ENCODE peak calls at places on chromosomes 13 and 19, in ten cellular contexts. A is heart right ventricle; G is SIG-M5; I is CD8-positive, alpha-beta T cell; U is aorta; K is AG04450; C is stimulated activated naive B cell treated with anti-CD40 and anti-IgM and Interleukin-4, amounts not matched to agents 10 μg/mL and 1 μg/mL and 100 μg/mL, for 72 hours; D is stimulated activated CD8-positive, alpha-beta memory T cell treated with anti-CD3 and anti-CD28 coated beads, Interleukin-12 subunit alpha, Interleukin-12 subunit beta, amount 100 ng/mL, for 4 hours; P is Karpas-422; N is hypothalamus. E is an unnamed sample.

GRCh38 chr13:113861433-113862030 is 2.3 kb downstream of the GAS6 start:
- DNase-seq in G (no peak), C (no peak), U (no peak), P (no peak), K (no peak), A (no peak), N (no peak), I (no peak), D (no peak), E (no peak)

GRCh38 chr19:15248106-15248505 is 15.9 kb upstream of the EPHX3 start:
- DNase-seq in C (no peak), K (no peak), N (no peak), A (no peak), D (no peak), G (no peak), I (no peak), P (no peak), U (peak; percentile 76), E (no peak)

GRCh38 chr13:53170910-53171309 is 142.3 kb downstream of the OLFM4 start:
- DNase-seq in C (no peak), I (no peak), G (no peak), K (no peak), U (no peak), N (no peak), P (no peak), A (no peak), D (no peak), E (no peak)

GRCh38 chr13:43185206-43185605 is 161.8 kb downstream of the DNAJC15 start:
- DNase-seq in U (no peak), K (no peak), G (no peak), D (no peak), N (no peak), A (no peak), C (no peak), I (no peak), P (no peak), E (no peak)

GRCh38 chr13:87884874-87885273 is 213.7 kb downstream of the SLITRK5 start:
- DNase-seq in D (no peak), U (no peak), P (no peak), N (no peak), K (peak; percentile 2), G (no peak), A (no peak), C (no peak), I (no peak), E (no peak)

GRCh38 chr19:16002380-16002779 is 53.6 kb downstream of the OR10H4 start:
- DNase-seq in N (no peak), U (no peak), I (no peak), A (no peak), C (no peak), P (no peak), G (no peak), K (no peak), D (no peak), E (no peak)

GRCh38 chr19:11091343-11092153 is 2.3 kb downstream of the LDLR start:
- DNase-seq in U (peak; percentile 70), G (peak; percentile 19), N (no peak), P (no peak), K (peak; percentile 46), I (peak; percentile 34), A (no peak), D (peak; percentile 33), C (no peak), E (peak; percentile 79)

GRCh38 chr19:58554494-58555368 is at the start of gene CHMP2A:
- DNase-seq in U (peak; percentile 99), G (no peak), C (peak; percentile 98), K (peak; percentile 90), D (peak; percentile 98), I (peak; percentile 95), A (peak; percentile 99), N (no peak), P (peak; percentile 95), E (peak; percentile 99)

GRCh38 chr19:5804516-5805464 is at the start of gene NRTN:
- DNase-seq in K (no peak), C (no peak), G (no peak), U (peak; percentile 44), I (peak; percentile 32), N (no peak), D (no peak), P (peak; percentile 54), A (no peak), E (peak; percentile 67)

GRCh38 chr13:95176611-95177259 is 124.5 kb downstream of the ABCC4 start:
- DNase-seq in U (no peak), C (no peak), N (no peak), A (no peak), G (no peak), D (no peak), K (no peak), I (no peak), P (no peak), E (no peak)

GRCh38 chr19:57814505-57815246 is at the start of gene ZNF552:
- DNase-seq in A (peak; percentile 78), U (peak; percentile 90), C (peak; percentile 70), N (peak; percentile 69), I (peak; percentile 58), P (peak; percentile 96), K (peak; percentile 72), G (peak; percentile 69), D (peak; percentile 53), E (peak; percentile 90)

GRCh38 chr19:16605552-16605951 is 22.5 kb downstream of the MED26 start:
- DNase-seq in I (no peak), U (no peak), N (no peak), C (no peak), K (no peak), D (no peak), A (no peak), G (no peak), P (no peak), E (no peak)

GRCh38 chr19:961866-962620 is 22.1 kb upstream of the WDR18 start:
- DNase-seq in A (no peak), D (no peak), C (no peak), G (no peak), P (no peak), K (no peak), I (no peak), N (no peak), U (no peak), E (peak; percentile 69)

GRCh38 chr19:5141278-5141925 is 172.5 kb downstream of the KDM4B start:
- DNase-seq in C (peak; percentile 0), U (peak; percentile 41), I (no peak), A (peak; percentile 8), D (no peak), K (no peak), G (no peak), P (no peak), N (no peak), E (no peak)

E was measured in transverse colon.